ENCODE peak calls at places on chromosomes 2 and 18, in eight cellular contexts. G, S, X, Q, V, W, B and E are unnamed samples.

GRCh38 chr2:117199511-117199910 is 615.0 kb upstream of the DDX18 start:
- DNase-seq in G (no peak), S (no peak), X (no peak), Q (no peak), B (no peak), W (peak), V (no peak), E (no peak)

GRCh38 chr18:52163478-52163877 is 176.5 kb upstream of the DCC start:
- DNase-seq in Q (no peak), V (no peak), X (no peak), S (no peak), G (no peak), W (no peak), B (no peak), E (no peak)

GRCh38 chr2:240925191-240925575 is 19.0 kb downstream of the CROCC2 start:
- DNase-seq in G (peak), S (no peak), V (no peak), W (peak), Q (no peak), X (peak), B (no peak), E (no peak)

GRCh38 chr2:98508690-98509054 is 64.0 kb downstream of the INPP4A start:
- DNase-seq in V (no peak), Q (no peak), B (peak), W (no peak), G (peak), S (peak), X (peak), E (no peak)

GRCh38 chr18:49048361-49048760 is 97.6 kb upstream of the SMAD7 start:
- DNase-seq in X (no peak), S (peak), W (no peak), G (no peak), B (no peak), Q (no peak), V (peak), E (no peak)

GRCh38 chr2:184371641-184372040 is 226.7 kb upstream of the ZNF804A start:
- DNase-seq in Q (no peak), G (no peak), X (no peak), W (no peak), S (no peak), B (no peak), V (no peak), E (no peak)

GRCh38 chr18:12159446-12159845 is 65.8 kb downstream of the ANKRD62 start:
- DNase-seq in X (no peak), Q (no peak), S (peak), B (peak), G (no peak), V (peak), W (no peak), E (no peak)

GRCh38 chr2:66445076-66445724 is 10.3 kb downstream of the MEIS1 start:
- DNase-seq in Q (no peak), S (no peak), G (peak), X (no peak), B (no peak), V (peak), W (peak), E (no peak)

GRCh38 chr2:109164739-109165221 is 35.8 kb downstream of the SH3RF3 start:
- DNase-seq in W (no peak), B (no peak), S (peak), X (peak), Q (no peak), G (peak), V (peak), E (no peak)

GRCh38 chr2:135043345-135043744 is 3.9 kb downstream of the MAP3K19 start:
- DNase-seq in W (no peak), S (peak), X (no peak), B (no peak), Q (no peak), G (no peak), V (no peak), E (no peak)

GRCh38 chr18:77080283-77080682 is 52.3 kb downstream of the MBP start:
- DNase-seq in W (no peak), B (no peak), Q (no peak), X (no peak), G (no peak), V (no peak), S (no peak), E (no peak)

GRCh38 chr2:181116251-181116650 is 135.8 kb downstream of the UBE2E3 start:
- DNase-seq in W (no peak), B (no peak), S (no peak), G (no peak), Q (no peak), V (no peak), X (no peak), E (no peak)

GRCh38 chr18:8478166-8478967 is 130.9 kb upstream of the RAB12 start:
- DNase-seq in G (no peak), X (no peak), B (peak), V (peak), Q (peak), S (peak), W (peak), E (peak)

GRCh38 chr2:127517465-127517864 is 8.8 kb downstream of the IWS1 start:
- DNase-seq in B (no peak), G (no peak), X (no peak), V (no peak), W (no peak), S (no peak), Q (no peak), E (no peak)

GRCh38 chr2:237291138-237291792 is 122.7 kb downstream of the COL6A3 start:
- DNase-seq in W (no peak), S (peak), X (peak), G (peak), Q (no peak), V (peak), B (peak), E (no peak)

GRCh38 chr2:159738509-159739390 is 26.4 kb downstream of the MARCHF7 start:
- DNase-seq in S (peak), X (no peak), V (no peak), G (no peak), Q (no peak), B (no peak), W (no peak), E (no peak)

GRCh38 chr2:152500777-152501176 is 165.8 kb downstream of the FMNL2 start:
- DNase-seq in G (no peak), S (no peak), X (peak), W (no peak), Q (no peak), B (no peak), V (no peak), E (no peak)

GRCh38 chr2:238496756-238497609 is 70.3 kb downstream of the ASB1 start:
- DNase-seq in Q (no peak), S (no peak), X (no peak), W (no peak), B (no peak), V (no peak), G (no peak), E (no peak)

GRCh38 chr2:54081574-54081973 is 33.8 kb upstream of the ACYP2 start:
- DNase-seq in W (no peak), B (peak), G (no peak), V (no peak), S (peak), Q (no peak), X (no peak), E (peak)

GRCh38 chr2:173397539-173397938 is 42.9 kb downstream of the CDCA7 start:
- DNase-seq in W (no peak), Q (no peak), V (no peak), S (no peak), X (no peak), G (no peak), B (no peak), E (no peak)
- TF ChIP-seq CTCF in W (no peak), Q (peak), V (no peak), S (no peak), X (no peak), G (no peak), B (peak), E (peak)

GRCh38 chr18:59549797-59550516 is 147.3 kb downstream of the CCBE1 start:
- DNase-seq in W (no peak), B (no peak), Q (no peak), V (no peak), S (no peak), G (no peak), X (no peak), E (no peak)
- TF ChIP-seq CTCF in W (no peak), B (no peak), Q (no peak), V (no peak), S (no peak), G (no peak), X (no peak), E (no peak)

GRCh38 chr18:67864677-67865340 is 348.3 kb upstream of the DSEL start:
- DNase-seq in S (peak), G (no peak), Q (no peak), B (no peak), W (no peak), V (peak), X (no peak), E (no peak)
- TF ChIP-seq CTCF in S (no peak), G (no peak), Q (no peak), B (no peak), W (no peak), V (peak), X (no peak), E (no peak)

GRCh38 chr2:208568203-208568602 is 161.6 kb downstream of the PTH2R start:
- DNase-seq in B (no peak), W (no peak), G (no peak), S (no peak), Q (no peak), X (no peak), V (no peak), E (no peak)

GRCh38 chr2:208571764-208572131 is 165.2 kb downstream of the PTH2R start:
- DNase-seq in G (no peak), B (no peak), W (no peak), V (no peak), X (no peak), Q (no peak), S (no peak), E (no peak)

GRCh38 chr2:208570066-208570465 is 163.5 kb downstream of the PTH2R start:
- DNase-seq in G (no peak), Q (no peak), B (no peak), V (no peak), X (no peak), W (no peak), S (no peak), E (no peak)

GRCh38 chr2:208573559-208573958 is 167.0 kb downstream of the PTH2R start:
- DNase-seq in W (no peak), V (no peak), G (no peak), B (no peak), S (no peak), X (no peak), Q (no peak), E (no peak)

DNA sequence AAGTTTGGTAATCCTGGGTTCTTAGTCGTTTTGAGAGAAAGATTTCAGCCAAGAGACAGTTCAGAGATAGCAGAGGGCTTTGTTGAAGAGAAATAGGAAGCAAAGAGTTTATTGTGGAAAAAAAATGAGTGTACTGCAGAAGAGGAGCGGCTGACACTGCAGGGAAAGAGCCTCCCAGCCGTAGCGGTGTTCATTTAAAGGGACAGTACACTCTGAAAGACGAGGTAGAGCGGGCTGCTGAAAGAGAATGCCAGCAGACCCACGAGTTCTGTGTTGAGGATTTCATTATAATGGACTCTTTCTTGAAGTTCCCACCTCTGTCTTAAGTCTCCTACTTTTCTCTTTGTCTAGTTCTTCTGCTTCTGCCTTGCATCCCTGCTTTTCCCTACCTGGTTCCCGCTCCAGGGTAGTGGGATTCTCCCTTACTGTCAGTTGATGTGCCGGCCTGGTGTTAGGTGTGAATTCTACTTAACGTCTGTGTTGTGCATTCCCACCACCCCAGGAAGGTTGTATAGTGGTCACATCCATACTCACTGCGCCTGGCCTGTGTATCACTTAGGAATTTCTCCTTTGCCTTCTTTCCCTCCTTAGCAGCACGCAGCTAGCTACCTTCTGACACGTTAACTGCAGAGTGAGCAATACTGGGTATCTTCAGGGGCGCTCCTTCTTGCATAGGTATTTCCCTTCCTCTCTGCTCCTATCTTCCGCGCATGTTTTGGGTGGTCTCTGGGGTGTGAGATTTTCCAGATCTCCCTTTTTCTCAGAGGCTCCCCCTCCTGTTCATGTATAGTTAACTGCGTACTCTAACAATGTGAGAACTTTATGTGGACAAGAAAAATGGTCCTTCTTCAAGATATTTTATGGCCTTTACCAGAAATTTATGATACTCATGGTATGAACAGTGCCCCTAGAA is 164.5 kb downstream of the PTH2R start:
- DNase-seq in G (no peak), B (no peak), V (no peak), W (no peak), S (no peak), X (no peak), Q (no peak), E (no peak)
- TF ChIP-seq CTCF in G (no peak), B (no peak), V (no peak), W (no peak), S (no peak), X (no peak), Q (peak), E (no peak)

DNA sequence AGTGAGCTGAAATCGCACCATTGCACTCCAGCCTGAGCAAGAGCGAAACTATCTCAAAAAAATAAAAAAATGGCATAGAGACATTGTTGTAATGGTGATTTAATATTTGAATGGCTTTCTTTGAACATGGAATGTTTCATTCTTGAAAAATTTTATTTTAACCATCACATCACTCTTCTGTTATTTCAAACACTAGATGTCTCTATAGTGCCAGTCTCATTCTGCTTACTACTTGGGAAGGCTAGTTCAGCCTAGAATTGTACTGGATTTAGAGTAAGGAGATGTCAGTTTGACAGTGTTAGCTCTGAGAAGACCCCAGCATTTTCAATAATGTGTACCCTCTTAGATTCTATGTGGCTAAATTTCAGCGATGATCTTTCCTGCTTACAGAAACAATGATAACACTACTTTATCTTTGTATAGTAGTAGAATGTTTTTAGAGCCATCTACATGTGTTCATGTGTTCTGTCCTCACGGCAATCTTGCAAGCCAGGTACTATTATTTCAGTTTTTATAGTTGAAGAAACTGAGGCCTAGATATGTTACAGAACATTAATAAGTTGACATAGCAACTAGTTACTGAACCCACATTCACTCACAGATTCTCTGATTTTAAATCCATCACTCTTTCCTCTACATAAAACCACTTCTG is 142.9 kb upstream of the ZSWIM2 start:
- DNase-seq in V (no peak), W (no peak), B (no peak), X (no peak), S (peak), Q (no peak), G (no peak), E (no peak)
- TF ChIP-seq CTCF in V (no peak), W (no peak), B (no peak), X (no peak), S (no peak), Q (no peak), G (no peak), E (no peak)

DNA sequence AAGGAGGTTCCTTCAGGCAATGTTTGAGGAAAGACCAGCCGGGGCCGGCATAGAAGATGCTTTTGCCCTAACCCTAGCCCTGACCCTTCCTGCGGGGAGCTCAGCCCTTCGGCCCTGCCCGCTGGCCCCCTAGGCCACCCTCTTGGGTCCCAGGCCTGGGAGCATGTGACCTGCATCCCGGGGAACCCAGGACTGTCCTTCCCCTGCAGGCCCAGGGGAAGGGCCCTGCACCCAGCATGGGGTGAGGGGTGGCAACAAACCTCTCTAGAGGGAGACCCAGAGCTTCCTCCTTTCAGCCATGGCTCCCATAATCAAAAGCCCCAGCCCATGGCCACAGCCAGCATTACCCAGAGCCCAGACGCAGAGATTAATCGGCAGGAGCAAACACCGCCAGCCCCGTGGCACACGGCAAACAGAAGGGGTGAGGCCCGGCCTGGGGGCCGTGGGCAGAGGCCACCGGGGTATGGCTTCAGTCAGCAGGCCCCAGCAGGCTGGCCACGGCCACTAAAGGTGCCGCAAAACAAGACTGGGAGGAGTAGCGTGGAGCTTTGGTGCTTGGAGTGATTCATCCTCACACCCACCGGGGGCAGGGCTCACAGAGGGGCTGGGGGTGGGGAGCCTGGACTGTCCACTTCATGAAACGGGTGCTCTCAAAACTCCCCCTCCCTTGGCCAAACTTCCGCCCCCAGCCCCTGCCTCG is 61.6 kb upstream of the HPCAL1 start:
- DNase-seq in B (no peak), G (peak), S (no peak), W (no peak), Q (no peak), V (no peak), X (no peak), E (no peak)
- TF ChIP-seq CTCF in B (no peak), G (no peak), S (no peak), W (no peak), Q (no peak), V (no peak), X (no peak), E (no peak)

DNA sequence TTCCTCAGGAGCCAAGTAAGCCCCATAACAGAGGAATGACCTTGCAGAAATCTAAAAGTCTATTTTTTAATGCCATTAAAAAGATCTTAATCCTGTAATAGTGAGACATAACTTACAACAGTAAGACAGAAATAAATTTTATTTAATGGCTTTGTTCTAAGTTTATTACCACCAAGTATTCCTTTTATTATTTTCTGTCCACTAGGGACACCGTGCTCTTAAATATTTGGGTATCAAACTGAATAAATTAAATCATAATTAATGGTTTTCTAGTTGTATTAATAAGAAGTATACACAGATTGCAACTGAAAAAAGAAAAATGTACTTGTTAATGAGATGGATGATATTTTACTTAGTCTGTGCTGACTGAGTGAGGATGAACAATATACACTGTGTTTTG is 3.1 kb upstream of the B4GALT6 start:
- DNase-seq in X (no peak), G (no peak), Q (no peak), B (no peak), V (no peak), W (no peak), S (no peak), E (no peak)
- TF ChIP-seq CTCF in X (no peak), G (no peak), Q (no peak), B (peak), V (no peak), W (peak), S (peak), E (no peak)

DNA sequence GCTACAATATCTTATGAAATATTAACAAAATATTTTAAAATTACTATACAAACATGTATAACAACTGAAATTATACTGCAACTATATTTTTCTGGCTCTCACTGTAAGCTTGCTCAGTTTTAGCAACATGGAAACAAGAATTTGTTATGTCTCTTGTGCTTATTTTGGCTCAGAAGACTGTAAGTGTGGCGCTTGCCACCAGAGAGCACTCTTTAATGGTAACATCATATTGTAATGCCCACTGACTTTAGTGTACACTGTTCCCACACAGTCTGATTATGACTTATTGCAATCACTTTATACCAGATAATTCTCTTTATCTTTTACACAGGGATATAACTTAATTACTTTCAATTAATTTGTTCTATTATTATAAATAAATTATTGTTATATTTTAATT is 1500.6 kb upstream of the TMEFF2 start:
- DNase-seq in S (peak), W (no peak), B (peak), X (no peak), V (peak), G (no peak), Q (no peak), E (no peak)
- TF ChIP-seq CTCF in S (peak), W (no peak), B (peak), X (no peak), V (peak), G (no peak), Q (peak), E (peak)